ENCODE peak calls at places on chromosome 12, in eight cellular contexts. One of them, this sample, is unnamed.
A peak's percentile ranks its signal among the peaks of the same experiment; 100 is the strongest.

GRCh38 chr12:8038659-8039114 is 6.2 kb downstream of the FOXJ2 start:
- DNase-seq in BJ: no peak
- DNase-seq in esophagus squamous epithelium: no peak
- DNase-seq in ascending aorta: peak; percentile 76
- DNase-seq in H1: no peak
- DNase-seq in thoracic aorta: no peak
- DNase-seq in cardiac muscle cell: peak; percentile 44
- DNase-seq in heart left ventricle: peak; percentile 78
- DNase-seq in this sample: peak; percentile 51

GRCh38 chr12:15050664-15051063 is 77.8 kb downstream of the PDE6H start:
- DNase-seq in BJ: no peak
- DNase-seq in esophagus squamous epithelium: no peak
- DNase-seq in ascending aorta: no peak
- DNase-seq in H1: no peak
- DNase-seq in thoracic aorta: no peak
- DNase-seq in cardiac muscle cell: peak; percentile 48
- DNase-seq in heart left ventricle: no peak
- DNase-seq in this sample: peak; percentile 29

GRCh38 chr12:76455582-76456345 is 103.8 kb downstream of the OSBPL8 start:
- DNase-seq in BJ: peak; percentile 73
- DNase-seq in esophagus squamous epithelium: no peak
- DNase-seq in ascending aorta: no peak
- DNase-seq in H1: no peak
- DNase-seq in thoracic aorta: no peak
- DNase-seq in cardiac muscle cell: peak; percentile 85
- DNase-seq in heart left ventricle: no peak
- DNase-seq in this sample: peak; percentile 92

GRCh38 chr12:57816855-57817151 is 1.7 kb downstream of the AVIL start:
- DNase-seq in BJ: no peak
- DNase-seq in esophagus squamous epithelium: no peak
- DNase-seq in ascending aorta: peak; percentile 74
- DNase-seq in H1: no peak
- DNase-seq in thoracic aorta: no peak
- DNase-seq in cardiac muscle cell: peak; percentile 82
- DNase-seq in heart left ventricle: peak; percentile 67
- DNase-seq in this sample: no peak

GRCh38 chr12:442235-442884 is 17.4 kb upstream of the B4GALNT3 start:
- DNase-seq in BJ: no peak
- DNase-seq in esophagus squamous epithelium: no peak
- DNase-seq in ascending aorta: no peak
- DNase-seq in H1: no peak
- DNase-seq in thoracic aorta: no peak
- DNase-seq in cardiac muscle cell: peak; percentile 51
- DNase-seq in heart left ventricle: no peak
- DNase-seq in this sample: peak; percentile 26

GRCh38 chr12:115362319-115362976 is 678.5 kb upstream of the TBX3 start:
- DNase-seq in BJ: no peak
- DNase-seq in esophagus squamous epithelium: no peak
- DNase-seq in ascending aorta: no peak
- DNase-seq in H1: no peak
- DNase-seq in thoracic aorta: no peak
- DNase-seq in cardiac muscle cell: no peak
- DNase-seq in heart left ventricle: no peak
- DNase-seq in this sample: no peak

GRCh38 chr12:79618848-79619404 is 71.8 kb downstream of the PAWR start:
- DNase-seq in BJ: peak; percentile 12
- DNase-seq in esophagus squamous epithelium: no peak
- DNase-seq in ascending aorta: no peak
- DNase-seq in H1: no peak
- DNase-seq in thoracic aorta: no peak
- DNase-seq in cardiac muscle cell: peak; percentile 43
- DNase-seq in heart left ventricle: no peak
- DNase-seq in this sample: peak; percentile 72

GRCh38 chr12:29164477-29165163 is 15.5 kb downstream of the FAR2 start:
- DNase-seq in BJ: peak; percentile 57
- DNase-seq in esophagus squamous epithelium: no peak
- DNase-seq in ascending aorta: no peak
- DNase-seq in H1: no peak
- DNase-seq in thoracic aorta: no peak
- DNase-seq in cardiac muscle cell: peak; percentile 76
- DNase-seq in heart left ventricle: no peak
- DNase-seq in this sample: peak; percentile 36

GRCh38 chr12:109567296-109567695 is 6.0 kb downstream of the MMAB start:
- DNase-seq in BJ: no peak
- DNase-seq in esophagus squamous epithelium: no peak
- DNase-seq in ascending aorta: no peak
- DNase-seq in H1: no peak
- DNase-seq in thoracic aorta: no peak
- DNase-seq in cardiac muscle cell: no peak
- DNase-seq in heart left ventricle: no peak
- DNase-seq in this sample: no peak

GRCh38 chr12:132305991-132306884 is 23.2 kb downstream of the GALNT9 start:
- DNase-seq in BJ: no peak
- DNase-seq in esophagus squamous epithelium: no peak
- DNase-seq in ascending aorta: no peak
- DNase-seq in H1: no peak
- DNase-seq in thoracic aorta: no peak
- DNase-seq in cardiac muscle cell: no peak
- DNase-seq in heart left ventricle: no peak
- DNase-seq in this sample: no peak

GRCh38 chr12:67515679-67516363 is 132.7 kb upstream of the DYRK2 start:
- DNase-seq in BJ: no peak
- DNase-seq in esophagus squamous epithelium: no peak
- DNase-seq in ascending aorta: no peak
- DNase-seq in H1: no peak
- DNase-seq in thoracic aorta: no peak
- DNase-seq in cardiac muscle cell: peak; percentile 63
- DNase-seq in heart left ventricle: peak; percentile 35
- DNase-seq in this sample: no peak

GRCh38 chr12:100698518-100698917 is 96.1 kb upstream of the ANO4 start:
- DNase-seq in BJ: no peak
- DNase-seq in esophagus squamous epithelium: no peak
- DNase-seq in ascending aorta: no peak
- DNase-seq in H1: no peak
- DNase-seq in thoracic aorta: no peak
- DNase-seq in cardiac muscle cell: no peak
- DNase-seq in heart left ventricle: no peak
- DNase-seq in this sample: peak; percentile 54

GRCh38 chr12:97386133-97386581 is 76.4 kb upstream of the RMST start:
- DNase-seq in BJ: no peak
- DNase-seq in esophagus squamous epithelium: no peak
- DNase-seq in ascending aorta: no peak
- DNase-seq in H1: no peak
- DNase-seq in thoracic aorta: no peak
- DNase-seq in cardiac muscle cell: no peak
- DNase-seq in heart left ventricle: no peak
- DNase-seq in this sample: no peak

GRCh38 chr12:117151195-117152031 is 38.9 kb downstream of the FBXO21 start:
- DNase-seq in BJ: no peak
- DNase-seq in esophagus squamous epithelium: no peak
- DNase-seq in ascending aorta: peak; percentile 78
- DNase-seq in H1: peak; percentile 44
- DNase-seq in thoracic aorta: peak; percentile 27
- DNase-seq in cardiac muscle cell: peak; percentile 73
- DNase-seq in heart left ventricle: peak; percentile 84
- DNase-seq in this sample: no peak

GRCh38 chr12:107320031-107320928 is 226.9 kb upstream of the CRY1 start:
- DNase-seq in BJ: no peak
- DNase-seq in esophagus squamous epithelium: no peak
- DNase-seq in ascending aorta: no peak
- DNase-seq in H1: no peak
- DNase-seq in thoracic aorta: no peak
- DNase-seq in cardiac muscle cell: peak; percentile 24
- DNase-seq in heart left ventricle: peak; percentile 63
- DNase-seq in this sample: peak; percentile 64
- H3K27me3 ChIP-seq in BJ: peaks cover 23% of the 10 kb centered on the region
- H3K27me3 ChIP-seq in esophagus squamous epithelium: peaks cover 76% of the 10 kb centered on the region
- H3K27me3 ChIP-seq in ascending aorta: peaks cover 4% of the 10 kb centered on the region
- H3K27me3 ChIP-seq in H1: peaks cover 37% of the 10 kb centered on the region
- H3K27me3 ChIP-seq in thoracic aorta: no peaks in the 10 kb centered on the region
- H3K27me3 ChIP-seq in cardiac muscle cell: peaks cover 91% of the 10 kb centered on the region
- H3K27me3 ChIP-seq in heart left ventricle: peaks cover 64% of the 10 kb centered on the region
- H3K27me3 ChIP-seq in this sample: peaks cover 3% of the 10 kb centered on the region

GRCh38 chr12:131065279-131065678 is 111.6 kb downstream of the ADGRD1 start:
- DNase-seq in BJ: no peak
- DNase-seq in esophagus squamous epithelium: no peak
- DNase-seq in ascending aorta: peak; percentile 46
- DNase-seq in H1: no peak
- DNase-seq in thoracic aorta: no peak
- DNase-seq in cardiac muscle cell: no peak
- DNase-seq in heart left ventricle: peak; percentile 18
- DNase-seq in this sample: no peak

GRCh38 chr12:131063960-131064359 is 110.3 kb downstream of the ADGRD1 start:
- DNase-seq in BJ: no peak
- DNase-seq in esophagus squamous epithelium: no peak
- DNase-seq in ascending aorta: no peak
- DNase-seq in H1: no peak
- DNase-seq in thoracic aorta: no peak
- DNase-seq in cardiac muscle cell: no peak
- DNase-seq in heart left ventricle: no peak
- DNase-seq in this sample: no peak

GRCh38 chr12:131066886-131067490 is 113.3 kb downstream of the ADGRD1 start:
- DNase-seq in BJ: no peak
- DNase-seq in esophagus squamous epithelium: no peak
- DNase-seq in ascending aorta: peak; percentile 54
- DNase-seq in H1: no peak
- DNase-seq in thoracic aorta: no peak
- DNase-seq in cardiac muscle cell: no peak
- DNase-seq in heart left ventricle: no peak
- DNase-seq in this sample: no peak

GRCh38 chr12:131066207-131066885 is 112.6 kb downstream of the ADGRD1 start:
- DNase-seq in BJ: no peak
- DNase-seq in esophagus squamous epithelium: no peak
- DNase-seq in ascending aorta: peak; percentile 55
- DNase-seq in H1: no peak
- DNase-seq in thoracic aorta: no peak
- DNase-seq in cardiac muscle cell: no peak
- DNase-seq in heart left ventricle: no peak
- DNase-seq in this sample: no peak

GRCh38 chr12:131065801-131066200 is 112.1 kb downstream of the ADGRD1 start:
- DNase-seq in BJ: no peak
- DNase-seq in esophagus squamous epithelium: no peak
- DNase-seq in ascending aorta: no peak
- DNase-seq in H1: no peak
- DNase-seq in thoracic aorta: no peak
- DNase-seq in cardiac muscle cell: no peak
- DNase-seq in heart left ventricle: no peak
- DNase-seq in this sample: no peak
- H3K27me3 ChIP-seq in BJ: no peaks in the 10 kb centered on the region
- H3K27me3 ChIP-seq in esophagus squamous epithelium: peaks cover 6% of the 10 kb centered on the region
- H3K27me3 ChIP-seq in ascending aorta: no peaks in the 10 kb centered on the region
- H3K27me3 ChIP-seq in H1: no peaks in the 10 kb centered on the region
- H3K27me3 ChIP-seq in thoracic aorta: no peaks in the 10 kb centered on the region
- H3K27me3 ChIP-seq in cardiac muscle cell: no peaks in the 10 kb centered on the region
- H3K27me3 ChIP-seq in heart left ventricle: no peaks in the 10 kb centered on the region
- H3K27me3 ChIP-seq in this sample: no peaks in the 10 kb centered on the region

GRCh38 chr12:114041136-114041535 is 75.0 kb upstream of the RBM19 start:
- DNase-seq in BJ: no peak
- DNase-seq in esophagus squamous epithelium: no peak
- DNase-seq in ascending aorta: no peak
- DNase-seq in H1: no peak
- DNase-seq in thoracic aorta: no peak
- DNase-seq in cardiac muscle cell: no peak
- DNase-seq in heart left ventricle: no peak
- DNase-seq in this sample: no peak

GRCh38 chr12:114041590-114041989 is 75.5 kb upstream of the RBM19 start:
- DNase-seq in BJ: no peak
- DNase-seq in esophagus squamous epithelium: no peak
- DNase-seq in ascending aorta: no peak
- DNase-seq in H1: no peak
- DNase-seq in thoracic aorta: no peak
- DNase-seq in cardiac muscle cell: no peak
- DNase-seq in heart left ventricle: no peak
- DNase-seq in this sample: no peak

GRCh38 chr12:114038962-114039361 is 72.8 kb upstream of the RBM19 start:
- DNase-seq in BJ: no peak
- DNase-seq in esophagus squamous epithelium: no peak
- DNase-seq in ascending aorta: no peak
- DNase-seq in H1: no peak
- DNase-seq in thoracic aorta: no peak
- DNase-seq in cardiac muscle cell: no peak
- DNase-seq in heart left ventricle: no peak
- DNase-seq in this sample: no peak
- H3K27me3 ChIP-seq in BJ: no peaks in the 10 kb centered on the region
- H3K27me3 ChIP-seq in esophagus squamous epithelium: peaks cover 37% of the 10 kb centered on the region
- H3K27me3 ChIP-seq in ascending aorta: no peaks in the 10 kb centered on the region
- H3K27me3 ChIP-seq in H1: no peaks in the 10 kb centered on the region
- H3K27me3 ChIP-seq in thoracic aorta: no peaks in the 10 kb centered on the region
- H3K27me3 ChIP-seq in cardiac muscle cell: no peaks in the 10 kb centered on the region
- H3K27me3 ChIP-seq in heart left ventricle: no peaks in the 10 kb centered on the region
- H3K27me3 ChIP-seq in this sample: no peaks in the 10 kb centered on the region

GRCh38 chr12:121290410-121290809 is 6.1 kb downstream of the CAMKK2 start:
- DNase-seq in BJ: no peak
- DNase-seq in esophagus squamous epithelium: no peak
- DNase-seq in ascending aorta: no peak
- DNase-seq in H1: no peak
- DNase-seq in thoracic aorta: no peak
- DNase-seq in cardiac muscle cell: no peak
- DNase-seq in heart left ventricle: no peak
- DNase-seq in this sample: no peak
- H3K27me3 ChIP-seq in BJ: no peaks in the 10 kb centered on the region
- H3K27me3 ChIP-seq in esophagus squamous epithelium: no peaks in the 10 kb centered on the region
- H3K27me3 ChIP-seq in ascending aorta: no peaks in the 10 kb centered on the region
- H3K27me3 ChIP-seq in H1: no peaks in the 10 kb centered on the region
- H3K27me3 ChIP-seq in thoracic aorta: no peaks in the 10 kb centered on the region
- H3K27me3 ChIP-seq in cardiac muscle cell: no peaks in the 10 kb centered on the region
- H3K27me3 ChIP-seq in heart left ventricle: no peaks in the 10 kb centered on the region
- H3K27me3 ChIP-seq in this sample: no peaks in the 10 kb centered on the region

GRCh38 chr12:80709811-80710726 is 2.6 kb downstream of the MYF6 start:
- DNase-seq in BJ: no peak
- DNase-seq in esophagus squamous epithelium: no peak
- DNase-seq in ascending aorta: no peak
- DNase-seq in H1: no peak
- DNase-seq in thoracic aorta: no peak
- DNase-seq in cardiac muscle cell: peak; percentile 17
- DNase-seq in heart left ventricle: no peak
- DNase-seq in this sample: no peak
- H3K27me3 ChIP-seq in BJ: no peaks in the 10 kb centered on the region
- H3K27me3 ChIP-seq in esophagus squamous epithelium: peaks cover 48% of the 10 kb centered on the region
- H3K27me3 ChIP-seq in ascending aorta: no peaks in the 10 kb centered on the region
- H3K27me3 ChIP-seq in H1: peaks cover 57% of the 10 kb centered on the region
- H3K27me3 ChIP-seq in thoracic aorta: no peaks in the 10 kb centered on the region
- H3K27me3 ChIP-seq in cardiac muscle cell: peaks cover 75% of the 10 kb centered on the region
- H3K27me3 ChIP-seq in heart left ventricle: peaks cover 35% of the 10 kb centered on the region
- H3K27me3 ChIP-seq in this sample: peaks cover 71% of the 10 kb centered on the region

GRCh38 chr12:110996415-110996814 is 76.0 kb upstream of the MYL2 start:
- DNase-seq in BJ: no peak
- DNase-seq in esophagus squamous epithelium: no peak
- DNase-seq in ascending aorta: no peak
- DNase-seq in H1: no peak
- DNase-seq in thoracic aorta: no peak
- DNase-seq in cardiac muscle cell: no peak
- DNase-seq in heart left ventricle: no peak
- DNase-seq in this sample: no peak
- H3K27me3 ChIP-seq in BJ: no peaks in the 10 kb centered on the region
- H3K27me3 ChIP-seq in esophagus squamous epithelium: peaks cover 30% of the 10 kb centered on the region
- H3K27me3 ChIP-seq in ascending aorta: no peaks in the 10 kb centered on the region
- H3K27me3 ChIP-seq in H1: no peaks in the 10 kb centered on the region
- H3K27me3 ChIP-seq in thoracic aorta: no peaks in the 10 kb centered on the region
- H3K27me3 ChIP-seq in cardiac muscle cell: no peaks in the 10 kb centered on the region
- H3K27me3 ChIP-seq in heart left ventricle: no peaks in the 10 kb centered on the region
- H3K27me3 ChIP-seq in this sample: peaks cover 2% of the 10 kb centered on the region

GRCh38 chr12:54016051-54016450 is 7.3 kb downstream of the HOXC8 start:
- DNase-seq in BJ: no peak
- DNase-seq in esophagus squamous epithelium: no peak
- DNase-seq in ascending aorta: no peak
- DNase-seq in H1: no peak
- DNase-seq in thoracic aorta: no peak
- DNase-seq in cardiac muscle cell: no peak
- DNase-seq in heart left ventricle: no peak
- DNase-seq in this sample: no peak
- H3K27me3 ChIP-seq in BJ: peaks cover 13% of the 10 kb centered on the region
- H3K27me3 ChIP-seq in esophagus squamous epithelium: peaks cover 100% of the 10 kb centered on the region
- H3K27me3 ChIP-seq in ascending aorta: no peaks in the 10 kb centered on the region
- H3K27me3 ChIP-seq in H1: peaks cover 100% of the 10 kb centered on the region
- H3K27me3 ChIP-seq in thoracic aorta: no peaks in the 10 kb centered on the region
- H3K27me3 ChIP-seq in cardiac muscle cell: peaks cover 100% of the 10 kb centered on the region
- H3K27me3 ChIP-seq in heart left ventricle: peaks cover 96% of the 10 kb centered on the region
- H3K27me3 ChIP-seq in this sample: no peaks in the 10 kb centered on the region